ENCODE peak calls at places on chromosomes 5 and 9, in five cellular contexts. K, S, G, A and V are unnamed samples. For H3K36me3, the result is how much of the 10 kb centered on the place peaks cover.

GRCh38 chr5:122093861-122094650 is 16.0 kb upstream of the LOX start:
- DNase-seq in K (no peak), S (no peak), G (no peak), A (no peak), V (no peak)

GRCh38 chr5:142447887-142448286 is 123.1 kb upstream of the SPRY4 start:
- DNase-seq in K (no peak), S (no peak), G (no peak), A (no peak), V (no peak)

GRCh38 chr5:149409268-149409948 is 30.3 kb upstream of the IL17B start:
- DNase-seq in K (peak), S (no peak), G (no peak), A (no peak), V (peak)

GRCh38 chr9:129649726-129650679 is 8.1 kb upstream of the ASB6 start:
- DNase-seq in K (no peak), S (no peak), G (no peak), A (peak), V (no peak)

GRCh38 chr9:99445377-99445891 is 223.4 kb downstream of the SEC61B start:
- DNase-seq in K (peak), S (no peak), G (no peak), A (peak), V (peak)

GRCh38 chr5:98121036-98121936 is 652.2 kb upstream of the RGMB start:
- DNase-seq in K (no peak), S (no peak), G (no peak), A (no peak), V (no peak)

GRCh38 chr5:6574537-6574936 is 58.3 kb downstream of the NSUN2 start:
- DNase-seq in K (no peak), S (no peak), G (no peak), A (no peak), V (no peak)

GRCh38 chr5:12023614-12024241 is 119.5 kb upstream of the CTNND2 start:
- DNase-seq in K (no peak), S (peak), G (no peak), A (peak), V (no peak)

GRCh38 chr5:152437861-152438260 is 32.8 kb upstream of the NMUR2 start:
- DNase-seq in K (no peak), S (no peak), G (no peak), A (no peak), V (no peak)

GRCh38 chr9:3794005-3794404 is 268.2 kb upstream of the RFX3 start:
- DNase-seq in K (no peak), S (no peak), G (no peak), A (peak), V (no peak)

GRCh38 chr9:127931092-127931881 is 710 bp upstream of the PIP5KL1 start:
- DNase-seq in K (no peak), S (no peak), G (no peak), A (peak), V (no peak)

GRCh38 chr5:139459451-139459934 is 3.0 kb downstream of the ECSCR start:
- DNase-seq in K (peak), S (no peak), G (no peak), A (no peak), V (no peak)

DNA sequence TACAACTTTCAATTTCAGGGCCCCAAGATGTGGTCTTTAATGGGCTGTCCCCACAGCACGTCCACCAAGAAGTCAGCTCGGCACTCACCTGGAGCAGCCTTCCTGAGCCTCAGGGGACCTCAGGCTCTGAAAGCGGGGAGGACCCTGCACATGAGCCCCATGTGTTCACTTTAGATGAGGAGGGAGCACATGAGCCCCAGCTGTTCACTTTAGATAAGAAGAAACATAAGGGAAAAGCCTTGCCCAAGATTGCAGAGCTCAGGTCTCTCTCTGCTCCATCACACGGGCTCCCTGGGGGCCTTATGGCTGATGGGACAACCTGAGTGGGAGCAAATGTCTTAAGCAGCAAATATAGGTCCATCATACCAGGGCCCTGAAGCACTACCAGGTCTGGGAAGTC is 56.4 kb downstream of the NIPSNAP3B start:
- DNase-seq in K (no peak), S (no peak), G (no peak), A (no peak), V (no peak)
- H3K36me3 ChIP-seq in K (under half), S (half or more), G (under half), A (under half), V (half or more)

DNA sequence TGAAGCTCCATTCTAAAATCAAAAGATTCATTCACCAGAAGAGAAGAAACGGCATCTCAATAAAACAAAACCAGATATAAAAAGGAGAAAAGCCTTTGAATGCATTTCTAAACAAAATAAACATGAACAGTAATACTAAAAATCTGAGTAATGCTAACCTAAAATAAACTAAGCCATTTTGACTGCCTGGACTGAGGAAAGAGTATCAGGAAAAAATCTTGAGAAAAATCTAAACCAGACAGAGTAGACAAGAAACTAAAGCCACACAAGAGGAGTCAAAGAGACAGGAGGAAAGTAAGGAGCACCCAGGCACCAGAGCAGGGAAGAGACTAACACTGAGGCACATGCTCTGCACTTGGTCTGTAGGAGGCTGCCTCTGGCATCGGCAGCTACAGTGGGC is 50.4 kb downstream of the DROSHA start:
- DNase-seq in K (no peak), S (no peak), G (no peak), A (no peak), V (no peak)
- H3K36me3 ChIP-seq in K (under half), S (half or more), G (under half), A (under half), V (under half)

DNA sequence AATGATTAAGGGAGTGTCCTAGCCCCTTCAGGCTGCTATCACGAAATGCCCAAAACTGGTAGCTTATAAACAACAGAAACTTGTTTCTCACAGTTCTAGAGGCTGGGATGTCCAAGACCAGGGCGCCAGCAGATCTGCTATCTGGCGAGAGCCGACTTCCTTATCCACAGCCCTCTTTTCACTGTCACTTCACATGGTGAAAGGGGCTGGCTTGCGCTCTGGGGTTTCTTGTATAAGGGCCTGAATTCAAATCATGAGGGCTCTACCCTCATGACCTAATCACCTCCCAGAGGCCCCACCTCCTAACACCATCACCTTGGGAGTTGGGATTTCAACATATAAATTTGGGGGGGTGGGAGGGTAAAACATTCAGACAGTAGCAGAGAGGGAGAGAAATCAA is 49.1 kb downstream of the IPPK start:
- DNase-seq in K (peak), S (no peak), G (no peak), A (no peak), V (no peak)
- H3K36me3 ChIP-seq in K (under half), S (half or more), G (under half), A (under half), V (under half)

GRCh38 chr5:146564036-146564762 is 48.2 kb upstream of the GPR151 start:
- DNase-seq in K (no peak), S (no peak), G (no peak), A (no peak), V (no peak)
- H3K36me3 ChIP-seq in K (under half), S (under half), G (under half), A (under half), V (under half)

GRCh38 chr9:95499101-95499676 is 17.6 kb downstream of the PTCH1 start:
- DNase-seq in K (no peak), S (no peak), G (no peak), A (no peak), V (no peak)
- H3K36me3 ChIP-seq in K (under half), S (under half), G (under half), A (under half), V (under half)

GRCh38 chr9:122988919-122989614 is 44.4 kb upstream of the GPR21 start:
- DNase-seq in K (no peak), S (peak), G (no peak), A (no peak), V (no peak)

GRCh38 chr9:122988141-122988540 is 45.3 kb upstream of the GPR21 start:
- DNase-seq in K (no peak), S (no peak), G (no peak), A (no peak), V (no peak)

GRCh38 chr9:122986010-122986409 is 45.2 kb downstream of the RABGAP1 start:
- DNase-seq in K (no peak), S (no peak), G (no peak), A (no peak), V (no peak)

GRCh38 chr9:122991370-122991830 is 42.1 kb upstream of the GPR21 start:
- DNase-seq in K (no peak), S (peak), G (peak), A (peak), V (no peak)
- H3K36me3 ChIP-seq in K (under half), S (under half), G (under half), A (under half), V (under half)

DNA sequence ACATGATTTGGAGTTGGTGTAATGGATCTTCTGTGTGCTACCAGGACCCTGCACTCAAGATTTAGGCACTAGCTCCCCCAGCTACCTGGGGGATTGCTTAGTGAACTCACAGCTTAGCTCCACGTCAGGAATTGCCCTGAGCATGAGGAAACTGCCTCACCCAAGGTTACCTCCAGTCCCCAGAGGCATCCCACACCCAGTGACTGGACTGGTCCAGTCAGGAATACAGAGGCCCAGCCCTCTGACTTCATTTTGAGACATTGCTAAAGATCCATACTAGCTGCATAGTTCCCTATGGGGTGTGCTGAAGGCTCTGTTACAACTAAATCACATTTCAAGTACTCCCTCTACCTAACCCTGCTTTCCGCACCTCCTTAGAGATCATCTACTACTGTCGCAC is 364.7 kb downstream of the EFNA5 start:
- DNase-seq in K (no peak), S (no peak), G (no peak), A (no peak), V (no peak)
- H3K36me3 ChIP-seq in K (under half), S (under half), G (under half), A (under half), V (under half)

DNA sequence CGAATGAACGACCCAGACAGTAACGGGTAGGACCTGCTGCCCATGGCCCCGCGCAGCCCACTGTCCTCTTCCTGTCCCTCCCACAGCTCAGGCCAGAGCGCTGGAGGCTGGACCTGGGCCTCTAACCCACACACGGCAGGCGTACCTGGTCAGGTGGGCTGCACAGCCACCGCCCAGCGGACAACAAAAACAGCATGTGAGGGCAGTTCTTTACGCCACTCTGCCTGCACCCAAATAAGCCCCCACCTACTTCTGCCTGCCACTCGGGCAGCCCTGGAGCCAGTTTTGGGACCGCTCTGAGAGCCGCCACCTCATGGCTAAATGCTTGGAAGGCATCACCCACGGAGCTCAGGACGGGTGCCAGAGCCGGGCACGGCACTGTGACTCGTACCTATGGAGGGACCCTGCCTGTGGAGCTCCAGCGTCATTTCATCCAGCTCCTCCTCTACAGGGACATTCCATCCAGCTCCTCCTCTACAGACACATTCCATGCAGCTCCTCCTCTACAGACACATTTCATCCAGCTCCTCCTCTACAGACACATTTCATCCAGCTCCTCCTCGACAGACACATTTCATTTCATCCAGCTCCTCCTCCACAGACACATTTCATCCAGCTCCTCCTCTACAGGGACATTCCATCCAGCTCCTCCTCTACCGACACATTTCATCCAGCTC is 18.9 kb downstream of the CLPTM1L start:
- DNase-seq in K (peak), S (no peak), G (no peak), A (no peak), V (peak)
- H3K36me3 ChIP-seq in K (under half), S (half or more), G (under half), A (under half), V (half or more)